ENCODE peak calls at places on chromosomes 6 and 20, in eight cellular contexts. C is GM12865, K is endodermal cell, H is cardiac muscle cell, D is astrocyte, Q is AG09319, F is astrocyte of the spinal cord, L is PC-9. B is an unnamed sample.
A peak's percentile ranks its signal among the peaks of the same experiment; 100 is the strongest.

GRCh38 chr6:139256087-139256486 is 35.7 kb downstream of the TXLNB start:
- DNase-seq in C (no peak), K (no peak), H (no peak), D (peak; percentile 92), Q (peak; percentile 58), F (peak; percentile 91), L (no peak), B (peak; percentile 70)

GRCh38 chr6:107732461-107732860 is 91.7 kb downstream of the SCML4 start:
- DNase-seq in C (no peak), K (peak; percentile 17), H (no peak), D (no peak), Q (no peak), F (no peak), L (no peak), B (no peak)

GRCh38 chr6:109336221-109336955 is 45.9 kb downstream of the CD164 start:
- DNase-seq in C (no peak), K (no peak), H (no peak), D (no peak), Q (no peak), F (peak; percentile 45), L (peak; percentile 96), B (peak; percentile 16)

GRCh38 chr20:43636429-43636828 is 30.5 kb upstream of the MYBL2 start:
- DNase-seq in C (no peak), K (no peak), H (no peak), D (no peak), Q (no peak), F (no peak), L (no peak), B (no peak)

GRCh38 chr20:64038579-64039292 is 2.8 kb downstream of the C20orf204 start:
- DNase-seq in C (peak; percentile 90), K (peak; percentile 94), H (peak; percentile 83), D (peak; percentile 69), Q (no peak), F (peak; percentile 34), L (peak; percentile 69), B (peak; percentile 18)

GRCh38 chr6:37525460-37526357 is 26.0 kb upstream of the CCDC167 start:
- DNase-seq in C (no peak), K (peak; percentile 92), H (peak; percentile 69), D (no peak), Q (no peak), F (peak; percentile 29), L (no peak), B (peak; percentile 34)

GRCh38 chr6:73129653-73130443 is 95.4 kb downstream of the KHDC1L start:
- DNase-seq in C (peak; percentile 85), K (peak; percentile 96), H (peak; percentile 86), D (peak; percentile 21), Q (peak; percentile 74), F (peak; percentile 73), L (peak; percentile 77), B (peak; percentile 77)

GRCh38 chr20:52201395-52201794 is 9.8 kb upstream of the ZFP64 start:
- DNase-seq in C (no peak), K (no peak), H (no peak), D (no peak), Q (no peak), F (no peak), L (no peak), B (no peak)

GRCh38 chr6:5411414-5411813 is 150.1 kb downstream of the FARS2 start:
- DNase-seq in C (no peak), K (no peak), H (no peak), D (no peak), Q (no peak), F (no peak), L (no peak), B (no peak)

GRCh38 chr6:1832844-1833787 is 223.4 kb downstream of the FOXC1 start:
- DNase-seq in C (no peak), K (no peak), H (no peak), D (peak; percentile 52), Q (no peak), F (peak; percentile 52), L (no peak), B (peak; percentile 13)

GRCh38 chr20:37095609-37096414 is at the start of gene RBL1:
- DNase-seq in C (peak; percentile 95), K (peak; percentile 97), H (peak; percentile 83), D (peak; percentile 77), Q (peak; percentile 57), F (peak; percentile 91), L (peak; percentile 60), B (peak; percentile 67)

GRCh38 chr20:50455656-50456451 is 54.3 kb upstream of the PTPN1 start:
- DNase-seq in C (no peak), K (no peak), H (no peak), D (no peak), Q (no peak), F (no peak), L (no peak), B (no peak)

GRCh38 chr6:13163161-13163944 is 165.0 kb downstream of the TBC1D7 start:
- DNase-seq in C (no peak), K (no peak), H (no peak), D (no peak), Q (no peak), F (no peak), L (no peak), B (no peak)

GRCh38 chr6:112225691-112226090 is 28.7 kb downstream of the LAMA4 start:
- DNase-seq in C (no peak), K (no peak), H (no peak), D (no peak), Q (peak; percentile 73), F (no peak), L (no peak), B (no peak)

GRCh38 chr6:39686980-39687379 is 38.2 kb downstream of the KIF6 start:
- DNase-seq in C (no peak), K (no peak), H (no peak), D (no peak), Q (no peak), F (no peak), L (no peak), B (no peak)

GRCh38 chr20:38143238-38143645 is 21.8 kb downstream of the TGM2 start:
- DNase-seq in C (no peak), K (peak; percentile 59), H (peak; percentile 20), D (no peak), Q (no peak), F (no peak), L (peak; percentile 92), B (no peak)

GRCh38 chr6:136921521-136921935 is 573 bp upstream of the SLC35D3 start:
- DNase-seq in C (peak; percentile 13), K (no peak), H (peak; percentile 52), D (no peak), Q (no peak), F (no peak), L (no peak), B (no peak)

GRCh38 chr20:44075191-44075949 is 111.6 kb downstream of the JPH2 start:
- DNase-seq in C (no peak), K (no peak), H (no peak), D (no peak), Q (no peak), F (no peak), L (no peak), B (no peak)

GRCh38 chr6:165692106-165692653 is 29.1 kb upstream of the PDE10A start:
- DNase-seq in C (no peak), K (no peak), H (no peak), D (no peak), Q (no peak), F (no peak), L (no peak), B (peak; percentile 42)

GRCh38 chr6:5425267-5425666 is 164.0 kb downstream of the FARS2 start:
- DNase-seq in C (no peak), K (no peak), H (no peak), D (no peak), Q (no peak), F (no peak), L (no peak), B (no peak)

GRCh38 chr6:44237021-44237812 is 9.7 kb upstream of the HSP90AB1 start:
- DNase-seq in C (peak; percentile 74), K (peak; percentile 92), H (peak; percentile 65), D (peak; percentile 94), Q (peak; percentile 84), F (peak; percentile 95), L (peak; percentile 98), B (peak; percentile 94)

GRCh38 chr6:14732845-14733757 is 512.8 kb upstream of the JARID2 start:
- DNase-seq in C (peak; percentile 40), K (peak; percentile 70), H (no peak), D (peak; percentile 90), Q (no peak), F (peak; percentile 70), L (peak; percentile 97), B (peak; percentile 58)

GRCh38 chr6:36114798-36115408 is 15.4 kb upstream of the MAPK13 start:
- DNase-seq in C (peak; percentile 65), K (no peak), H (no peak), D (no peak), Q (no peak), F (no peak), L (no peak), B (no peak)

GRCh38 chr6:31680841-31681671 is at the start of gene LY6G5C:
- DNase-seq in C (peak; percentile 90), K (peak; percentile 89), H (peak; percentile 83), D (peak; percentile 77), Q (peak; percentile 89), F (peak; percentile 91), L (peak; percentile 82), B (peak; percentile 82)
- TF ChIP-seq CTCF in C (peak; percentile 71), K (peak; percentile 81), H (peak; percentile 54), D (peak; percentile 57), Q (peak; percentile 73), F (peak; percentile 71), L (peak; percentile 54), B (peak; percentile 85)

GRCh38 chr6:69705954-69706353 is 90.9 kb downstream of the LMBRD1 start:
- DNase-seq in C (no peak), K (peak; percentile 42), H (no peak), D (no peak), Q (no peak), F (no peak), L (no peak), B (no peak)
- TF ChIP-seq CTCF in C (no peak), K (peak; percentile 52), H (no peak), D (no peak), Q (no peak), F (no peak), L (no peak), B (peak; percentile 7)

GRCh38 chr20:9214676-9215075 is 145.8 kb downstream of the PLCB4 start:
- DNase-seq in C (no peak), K (no peak), H (no peak), D (peak; percentile 96), Q (peak; percentile 91), F (peak; percentile 67), L (peak; percentile 87), B (no peak)

GRCh38 chr20:9218412-9219001 is 149.6 kb downstream of the PLCB4 start:
- DNase-seq in C (no peak), K (no peak), H (no peak), D (peak; percentile 67), Q (no peak), F (peak; percentile 46), L (no peak), B (peak; percentile 35)

GRCh38 chr20:9211016-9211760 is 142.3 kb downstream of the PLCB4 start:
- DNase-seq in C (no peak), K (no peak), H (no peak), D (no peak), Q (no peak), F (no peak), L (no peak), B (no peak)

GRCh38 chr20:9220874-9221547 is 152.1 kb downstream of the PLCB4 start:
- DNase-seq in C (no peak), K (peak; percentile 55), H (peak; percentile 29), D (peak; percentile 94), Q (no peak), F (peak; percentile 84), L (no peak), B (peak; percentile 75)

GRCh38 chr20:9215539-9215938 is 146.7 kb downstream of the PLCB4 start:
- DNase-seq in C (peak; percentile 11), K (no peak), H (no peak), D (no peak), Q (no peak), F (no peak), L (no peak), B (no peak)
- TF ChIP-seq CTCF in C (peak; percentile 39), K (peak; percentile 81), H (peak; percentile 33), D (peak; percentile 5), Q (peak; percentile 18), F (peak; percentile 43), L (peak; percentile 54), B (peak; percentile 47)

GRCh38 chr6:34226731-34227586 is 9.7 kb upstream of the HMGA1 start:
- DNase-seq in C (no peak), K (peak; percentile 90), H (no peak), D (no peak), Q (no peak), F (no peak), L (peak; percentile 33), B (no peak)
- TF ChIP-seq CTCF in C (peak; percentile 3), K (peak; percentile 69), H (no peak), D (no peak), Q (no peak), F (no peak), L (no peak), B (peak; percentile 34)